ENCODE peak calls at places on chromosomes 6 and 20, in ten cellular contexts. H is CD8-positive, alpha-beta T cell; U is heart left ventricle; Z is OCI-LY7; X is A549; G is HepG2; L is tibial artery; D is upper lobe of right lung; R is left ventricle myocardium inferior; K is cardiac muscle cell. C is an unnamed sample.

GRCh38 chr20:20856956-20857355 is 144.5 kb upstream of the RALGAPA2 start:
- DNase-seq in H (no peak), U (no peak), Z (no peak), X (no peak), G (no peak), L (no peak), D (no peak), R (no peak), K (no peak), C (no peak)

GRCh38 chr20:56957737-56958553 is 308.5 kb downstream of the BMP7 start:
- DNase-seq in H (no peak), U (no peak), Z (no peak), X (no peak), G (no peak), L (no peak), D (no peak), R (no peak), K (peak; percentile 12), C (no peak)

GRCh38 chr20:17558154-17558940 is 11.5 kb upstream of the DSTN start:
- DNase-seq in H (no peak), U (no peak), Z (no peak), X (peak; percentile 93), G (peak; percentile 83), L (peak; percentile 70), D (no peak), R (no peak), K (no peak), C (no peak)

GRCh38 chr6:114747995-114748625 is 405.3 kb upstream of the HS3ST5 start:
- DNase-seq in H (no peak), U (no peak), Z (peak; percentile 48), X (peak; percentile 31), G (peak; percentile 21), L (peak; percentile 41), D (no peak), R (no peak), K (peak; percentile 71), C (no peak)

GRCh38 chr6:166760288-166760687 is 133.2 kb upstream of the RPS6KA2 start:
- DNase-seq in H (peak; percentile 32), U (no peak), Z (no peak), X (no peak), G (no peak), L (no peak), D (no peak), R (no peak), K (no peak), C (no peak)

GRCh38 chr6:15285682-15286294 is 39.9 kb downstream of the JARID2 start:
- DNase-seq in H (no peak), U (no peak), Z (no peak), X (no peak), G (no peak), L (no peak), D (no peak), R (no peak), K (no peak), C (no peak)

GRCh38 chr6:162468326-162468725 is 259.2 kb downstream of the PRKN start:
- DNase-seq in H (no peak), U (no peak), Z (no peak), X (no peak), G (no peak), L (no peak), D (no peak), R (no peak), K (no peak), C (no peak)

GRCh38 chr6:160972111-160972510 is 19.5 kb upstream of the MAP3K4 start:
- DNase-seq in H (no peak), U (no peak), Z (no peak), X (no peak), G (no peak), L (no peak), D (no peak), R (no peak), K (no peak), C (no peak)

GRCh38 chr6:17413313-17413750 is 19.9 kb downstream of the CAP2 start:
- DNase-seq in H (no peak), U (no peak), Z (no peak), X (peak; percentile 17), G (no peak), L (no peak), D (no peak), R (no peak), K (no peak), C (no peak)

GRCh38 chr20:8309638-8310037 is 177.6 kb downstream of the PLCB1 start:
- DNase-seq in H (no peak), U (no peak), Z (no peak), X (no peak), G (no peak), L (no peak), D (no peak), R (no peak), K (peak; percentile 22), C (no peak)

GRCh38 chr6:13355043-13355945 is 27.0 kb upstream of the TBC1D7 start:
- DNase-seq in H (no peak), U (no peak), Z (peak; percentile 45), X (no peak), G (peak; percentile 41), L (no peak), D (no peak), R (no peak), K (no peak), C (no peak)

DNA sequence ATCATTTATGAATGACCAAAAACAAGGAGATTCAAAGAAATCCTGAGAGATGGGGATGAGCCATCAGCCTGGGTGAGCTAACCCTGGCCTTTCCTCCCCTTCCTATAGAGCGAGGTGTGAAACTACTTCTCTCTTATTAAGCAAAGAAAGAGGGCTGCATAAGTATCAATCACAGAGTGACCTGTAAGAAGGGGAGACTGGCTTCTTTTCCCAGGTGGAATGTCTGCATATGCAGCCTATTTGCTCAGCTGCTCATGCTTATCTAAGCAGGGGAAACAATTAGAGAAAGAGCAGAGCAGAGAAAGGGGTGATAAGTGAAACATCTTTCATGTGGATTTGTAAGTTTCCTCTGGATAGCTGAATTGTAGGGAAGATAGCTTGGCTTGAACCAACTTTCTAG is 160.0 kb downstream of the PKHD1 start:
- DNase-seq in H (no peak), U (no peak), Z (no peak), X (no peak), G (no peak), L (no peak), D (no peak), R (no peak), K (no peak), C (no peak)
- H3K27ac ChIP-seq in H (no peak overlapping the region), U (no peak overlapping the region), Z (no peak overlapping the region), X (no peak overlapping the region), G (no peak overlapping the region), L (no peak overlapping the region), D (no peak overlapping the region), R (no peak overlapping the region), K (no peak overlapping the region), C (no peak overlapping the region)

DNA sequence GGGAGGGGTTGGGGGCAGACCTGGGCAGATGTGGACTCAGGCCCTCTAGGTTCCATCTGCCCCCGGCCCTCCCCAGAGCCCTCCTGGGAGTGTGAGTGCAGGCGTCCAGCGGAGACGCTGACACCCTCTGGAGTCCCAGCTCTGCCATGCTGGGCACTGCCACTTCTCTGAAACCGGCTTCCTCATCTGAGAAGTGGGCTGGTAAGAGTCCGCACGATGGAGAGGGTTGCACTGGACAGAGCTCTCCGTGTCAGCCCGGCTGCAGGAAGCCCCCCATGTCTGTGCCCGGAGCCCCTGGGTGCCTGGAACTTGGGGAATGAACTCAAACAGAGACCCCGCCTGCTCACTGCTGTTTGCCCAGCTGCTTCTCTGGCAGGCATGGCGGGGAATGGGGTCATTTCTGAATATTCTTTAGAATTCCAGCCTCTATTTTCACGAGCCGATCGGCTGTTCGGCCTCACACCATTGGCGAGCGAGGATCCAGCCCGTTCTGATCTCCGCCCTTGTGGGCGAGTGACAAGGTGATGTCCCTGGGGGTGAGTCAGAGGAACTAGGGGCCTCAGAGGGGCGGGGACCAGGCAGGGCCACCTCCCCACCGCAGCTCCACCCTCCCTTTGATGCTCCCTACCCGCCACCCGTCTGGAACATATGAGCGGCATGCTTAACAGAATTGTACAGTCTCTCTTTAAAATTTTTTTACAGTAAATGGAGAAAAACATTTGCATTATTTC is 47.8 kb upstream of the GATA5 start:
- DNase-seq in H (peak; percentile 49), U (no peak), Z (no peak), X (no peak), G (peak; percentile 80), L (no peak), D (no peak), R (no peak), K (no peak), C (no peak)
- H3K4me3 ChIP-seq in H (no peak overlapping the region), U (no peak overlapping the region), Z (no peak overlapping the region), X (no peak overlapping the region), G (peak overlapping the region; percentile 10), L (no peak overlapping the region), D (no peak overlapping the region), R (no peak overlapping the region), K (no peak overlapping the region), C (no peak overlapping the region)

DNA sequence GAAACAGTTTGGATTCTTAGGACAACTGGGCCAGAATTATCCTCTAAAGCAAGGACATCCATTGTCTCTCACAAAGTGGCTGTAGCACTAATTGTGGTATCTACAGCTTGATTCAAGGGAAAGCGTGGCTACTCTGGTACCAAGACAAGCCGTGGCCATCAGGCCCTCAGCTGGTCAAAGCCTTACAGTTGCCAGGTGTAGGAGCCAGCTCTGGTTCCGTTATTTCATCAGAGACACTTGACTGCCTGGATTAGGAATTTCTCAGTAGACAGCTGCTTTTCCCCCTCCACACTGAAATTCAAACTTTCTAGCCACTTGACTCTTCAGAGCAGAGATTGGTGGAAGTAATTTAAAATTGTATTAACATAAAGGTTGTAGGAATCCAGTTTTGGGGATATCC is 104.2 kb downstream of the ANKS1A start:
- DNase-seq in H (no peak), U (no peak), Z (no peak), X (no peak), G (no peak), L (no peak), D (no peak), R (no peak), K (no peak), C (no peak)
- H3K27ac ChIP-seq in H (no peak overlapping the region), U (no peak overlapping the region), Z (no peak overlapping the region), X (no peak overlapping the region), G (no peak overlapping the region), L (no peak overlapping the region), D (no peak overlapping the region), R (no peak overlapping the region), K (no peak overlapping the region), C (no peak overlapping the region)

DNA sequence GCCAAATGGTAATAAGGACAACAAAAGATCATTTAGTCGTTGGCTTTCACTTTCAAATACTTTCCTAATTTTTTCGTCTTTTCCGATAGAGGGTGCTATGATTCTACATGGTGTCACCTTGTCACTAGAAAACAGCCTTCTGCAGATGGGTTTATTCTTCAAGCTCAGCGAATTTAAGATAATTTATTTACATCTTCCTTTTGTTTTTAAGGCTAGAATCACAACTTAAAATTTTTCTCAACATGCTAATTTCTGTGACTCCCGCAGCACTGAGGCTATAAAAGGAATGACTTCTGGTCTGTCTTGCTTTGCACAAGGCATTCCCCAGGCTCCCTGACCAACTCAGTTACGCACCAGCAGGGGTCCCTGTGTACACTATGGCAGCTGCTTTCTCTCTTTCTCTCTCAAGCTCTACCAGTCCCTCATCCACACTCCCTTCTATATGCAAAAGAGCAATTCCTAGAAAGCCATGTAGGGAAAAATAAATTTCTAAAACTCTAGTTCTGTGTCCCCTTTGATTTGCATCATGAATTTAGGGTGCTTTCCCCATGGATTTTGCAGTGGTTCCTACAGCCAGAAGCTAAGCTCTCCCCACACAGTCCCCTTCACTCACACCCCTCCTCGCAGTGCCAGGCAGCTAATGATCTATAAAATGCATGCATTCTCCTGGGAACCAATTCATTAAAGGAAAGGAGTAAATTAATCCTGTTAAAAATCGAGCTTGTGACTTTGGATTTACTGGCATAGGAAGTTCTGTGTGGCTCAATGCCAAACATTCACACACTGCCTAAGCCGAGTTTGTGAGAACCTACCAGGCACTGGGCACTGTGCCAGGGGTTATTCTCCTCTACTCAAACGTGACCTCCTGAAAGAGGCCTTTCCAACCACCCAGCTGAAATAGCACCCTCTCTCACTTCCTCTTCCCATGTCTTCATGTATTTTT is 74.5 kb downstream of the DCDC2 start:
- DNase-seq in H (peak; percentile 21), U (peak; percentile 74), Z (peak; percentile 65), X (peak; percentile 90), G (peak; percentile 90), L (peak; percentile 80), D (no peak), R (peak; percentile 60), K (peak; percentile 91), C (peak; percentile 60)
- H3K4me3 ChIP-seq in H (no peak overlapping the region), U (no peak overlapping the region), Z (no peak overlapping the region), X (no peak overlapping the region), G (peak overlapping the region; percentile 12), L (no peak overlapping the region), D (no peak overlapping the region), R (peak overlapping the region; percentile 44), K (no peak overlapping the region), C (no peak overlapping the region)

C was measured in iPS DF 6.9.